ENCODE peak calls at places on chromosomes 11 and 22, in four cellular contexts. One of them, this sample, is unnamed.

GRCh38 chr11:18253222-18253621 is 4.8 kb upstream of the SAA2 start:
- DNase-seq in GM23338: no peak
- DNase-seq in PC-9: peak; percentile 81
- DNase-seq in hepatocyte: no peak
- DNase-seq in this sample: no peak

GRCh38 chr11:128525411-128526243 is 61.7 kb downstream of the ETS1 start:
- DNase-seq in GM23338: peak; percentile 54
- DNase-seq in hepatocyte: no peak
- DNase-seq in PC-9: peak; percentile 79
- DNase-seq in this sample: no peak

GRCh38 chr11:117706322-117706814 is 90.6 kb downstream of the DSCAML1 start:
- DNase-seq in PC-9: no peak
- DNase-seq in hepatocyte: no peak
- DNase-seq in GM23338: no peak
- DNase-seq in this sample: no peak

GRCh38 chr22:43749473-43749872 is 62.6 kb downstream of the EFCAB6 start:
- DNase-seq in hepatocyte: no peak
- DNase-seq in GM23338: peak; percentile 41
- DNase-seq in PC-9: no peak
- DNase-seq in this sample: no peak

GRCh38 chr11:36492724-36493304 is 17.3 kb downstream of the TRAF6 start:
- DNase-seq in GM23338: peak; percentile 73
- DNase-seq in hepatocyte: peak; percentile 59
- DNase-seq in PC-9: no peak
- DNase-seq in this sample: peak; percentile 82

GRCh38 chr11:121895919-121896318 is 220.1 kb downstream of the BLID start:
- DNase-seq in GM23338: no peak
- DNase-seq in PC-9: peak; percentile 37
- DNase-seq in hepatocyte: no peak
- DNase-seq in this sample: no peak

GRCh38 chr11:86592659-86593451 is 79.6 kb downstream of the ME3 start:
- DNase-seq in GM23338: no peak
- DNase-seq in hepatocyte: peak; percentile 93
- DNase-seq in PC-9: peak; percentile 100
- DNase-seq in this sample: peak; percentile 83

GRCh38 chr11:86484164-86484794 is 109.6 kb downstream of the CCDC81 start:
- DNase-seq in hepatocyte: peak; percentile 76
- DNase-seq in GM23338: no peak
- DNase-seq in PC-9: peak; percentile 100
- DNase-seq in this sample: no peak

GRCh38 chr11:118142809-118143208 is 9.8 kb downstream of the SCN4B start:
- DNase-seq in hepatocyte: peak; percentile 33
- DNase-seq in GM23338: no peak
- DNase-seq in PC-9: no peak
- DNase-seq in this sample: no peak

GRCh38 chr22:49964136-49964492 is 3.5 kb downstream of the PIM3 start:
- DNase-seq in GM23338: no peak
- DNase-seq in hepatocyte: no peak
- DNase-seq in PC-9: no peak
- DNase-seq in this sample: no peak

GRCh38 chr22:30694171-30694637 is 470 bp upstream of the OSBP2 start:
- DNase-seq in hepatocyte: peak; percentile 82
- DNase-seq in PC-9: peak; percentile 59
- DNase-seq in GM23338: peak; percentile 82
- DNase-seq in this sample: no peak

GRCh38 chr22:49230194-49230577 is 597.5 kb downstream of the BRD1 start:
- DNase-seq in hepatocyte: peak; percentile 46
- DNase-seq in GM23338: no peak
- DNase-seq in PC-9: no peak
- DNase-seq in this sample: peak; percentile 56

GRCh38 chr11:17399236-17399635 is 10.8 kb upstream of the KCNJ11 start:
- DNase-seq in GM23338: no peak
- DNase-seq in PC-9: no peak
- DNase-seq in hepatocyte: no peak
- DNase-seq in this sample: no peak

GRCh38 chr11:63592975-63593395 is 21.2 kb downstream of the PLAAT3 start:
- DNase-seq in PC-9: no peak
- DNase-seq in hepatocyte: no peak
- DNase-seq in GM23338: peak; percentile 60
- DNase-seq in this sample: peak; percentile 62

GRCh38 chr22:20052309-20053250 is 27.5 kb upstream of the DGCR8 start:
- DNase-seq in PC-9: no peak
- DNase-seq in hepatocyte: no peak
- DNase-seq in GM23338: no peak
- DNase-seq in this sample: no peak

GRCh38 chr11:106770489-106771100 is 247.7 kb downstream of the GUCY1A2 start:
- DNase-seq in PC-9: no peak
- DNase-seq in GM23338: no peak
- DNase-seq in hepatocyte: no peak
- DNase-seq in this sample: no peak

GRCh38 chr11:130671801-130672700 is 223.6 kb downstream of the ADAMTS15 start:
- DNase-seq in GM23338: no peak
- DNase-seq in hepatocyte: peak; percentile 88
- DNase-seq in PC-9: no peak
- DNase-seq in this sample: no peak

GRCh38 chr22:24443668-24444067 is 16.3 kb downstream of the ADORA2A start:
- DNase-seq in GM23338: no peak
- DNase-seq in hepatocyte: no peak
- DNase-seq in PC-9: no peak
- DNase-seq in this sample: peak; percentile 38

GRCh38 chr22:30628491-30628890 is 7.1 kb upstream of the SLC35E4 start:
- DNase-seq in GM23338: no peak
- DNase-seq in hepatocyte: no peak
- DNase-seq in PC-9: no peak
- DNase-seq in this sample: no peak

GRCh38 chr22:28018461-28018927 is 99.4 kb upstream of the PITPNB start:
- DNase-seq in PC-9: no peak
- DNase-seq in hepatocyte: no peak
- DNase-seq in GM23338: no peak
- DNase-seq in this sample: no peak

GRCh38 chr11:66221726-66222236 is 46.7 kb upstream of the RAB1B start:
- DNase-seq in GM23338: no peak
- DNase-seq in PC-9: no peak
- DNase-seq in hepatocyte: no peak
- DNase-seq in this sample: peak; percentile 46

GRCh38 chr11:46555269-46556054 is 38.4 kb downstream of the AMBRA1 start:
- DNase-seq in PC-9: peak; percentile 71
- DNase-seq in hepatocyte: no peak
- DNase-seq in GM23338: no peak
- DNase-seq in this sample: peak; percentile 47

GRCh38 chr22:49966716-49967332 is 6.3 kb downstream of the PIM3 start:
- DNase-seq in hepatocyte: peak; percentile 81
- DNase-seq in PC-9: no peak
- DNase-seq in GM23338: no peak
- DNase-seq in this sample: no peak

GRCh38 chr11:78212586-78213371 is 24.1 kb downstream of the USP35 start:
- DNase-seq in PC-9: no peak
- DNase-seq in hepatocyte: no peak
- DNase-seq in GM23338: no peak
- DNase-seq in this sample: no peak

GRCh38 chr22:37352481-37352880 is 70.2 kb downstream of the CYTH4 start:
- DNase-seq in hepatocyte: no peak
- DNase-seq in PC-9: no peak
- DNase-seq in GM23338: no peak
- DNase-seq in this sample: no peak

GRCh38 chr11:59556883-59557205 is 45.5 kb downstream of the OR4D9 start:
- DNase-seq in PC-9: peak; percentile 61
- DNase-seq in hepatocyte: no peak
- DNase-seq in GM23338: peak; percentile 31
- DNase-seq in this sample: peak; percentile 49

GRCh38 chr22:25177895-25178294 is 21.8 kb upstream of the CRYBB3 start:
- DNase-seq in GM23338: no peak
- DNase-seq in PC-9: no peak
- DNase-seq in hepatocyte: no peak
- DNase-seq in this sample: no peak

GRCh38 chr22:26199665-26200064 is 30.4 kb downstream of the SEZ6L start:
- DNase-seq in hepatocyte: no peak
- DNase-seq in PC-9: no peak
- DNase-seq in GM23338: peak; percentile 34
- DNase-seq in this sample: peak; percentile 51

GRCh38 chr11:43602670-43603069 is 77.9 kb upstream of the HSD17B12 start:
- DNase-seq in GM23338: no peak
- DNase-seq in PC-9: no peak
- DNase-seq in hepatocyte: no peak
- DNase-seq in this sample: no peak
- H2AFZ ChIP-seq in GM23338: peak overlapping the region; percentile 85
- H2AFZ ChIP-seq in PC-9: no peak overlapping the region
- H2AFZ ChIP-seq in hepatocyte: no peak overlapping the region
- H2AFZ ChIP-seq in this sample: no peak overlapping the region

GRCh38 chr11:64851831-64852337 is 7.4 kb upstream of the CDC42BPG start:
- DNase-seq in PC-9: no peak
- DNase-seq in hepatocyte: no peak
- DNase-seq in GM23338: no peak
- DNase-seq in this sample: peak; percentile 70

GRCh38 chr11:64854157-64854533 is 9.7 kb upstream of the CDC42BPG start:
- DNase-seq in PC-9: no peak
- DNase-seq in hepatocyte: no peak
- DNase-seq in GM23338: no peak
- DNase-seq in this sample: no peak

GRCh38 chr11:64854534-64855502 is 10.4 kb upstream of the CDC42BPG start:
- DNase-seq in GM23338: no peak
- DNase-seq in PC-9: peak; percentile 96
- DNase-seq in hepatocyte: peak; percentile 81
- DNase-seq in this sample: no peak

GRCh38 chr11:64853709-64854108 is 9.3 kb upstream of the CDC42BPG start:
- DNase-seq in GM23338: no peak
- DNase-seq in hepatocyte: no peak
- DNase-seq in PC-9: no peak
- DNase-seq in this sample: no peak

DNA sequence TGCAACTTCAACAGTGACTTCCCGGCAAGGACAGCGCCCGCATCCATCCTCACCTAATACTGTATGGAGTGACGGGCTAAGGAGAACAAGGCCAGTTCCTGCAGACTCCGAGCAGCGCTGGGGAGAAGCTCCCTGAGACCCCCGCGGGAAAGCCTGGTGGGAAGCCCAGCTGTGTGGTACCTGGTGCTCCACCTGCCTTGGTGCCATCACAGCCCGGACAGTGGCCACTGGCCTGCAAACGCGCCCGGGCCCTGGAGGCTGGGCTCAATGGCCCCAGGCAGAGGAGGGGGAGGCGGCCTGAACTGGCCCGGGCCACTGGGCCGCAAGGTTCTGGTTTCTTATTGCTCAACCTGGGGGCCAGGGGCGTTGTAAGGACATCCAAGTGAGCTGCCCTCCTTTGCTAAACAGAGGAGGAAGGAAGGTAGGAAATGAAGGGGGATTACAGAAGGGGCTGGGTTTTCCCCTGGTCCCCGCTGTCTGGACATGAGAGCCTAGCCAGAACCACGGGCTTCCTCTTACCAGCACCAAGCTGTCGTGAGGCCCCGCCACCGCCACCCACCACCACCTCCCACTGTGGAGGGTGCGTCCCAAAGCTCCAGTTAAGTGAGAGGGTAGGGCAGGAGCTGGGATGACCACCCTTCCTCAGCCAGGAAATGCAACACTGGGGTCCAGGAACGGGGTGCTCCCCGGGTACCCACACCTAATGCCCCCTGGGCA is 8.5 kb upstream of the CDC42BPG start:
- DNase-seq in GM23338: no peak
- DNase-seq in hepatocyte: no peak
- DNase-seq in PC-9: no peak
- DNase-seq in this sample: no peak
- H4K20me1 ChIP-seq in GM23338: no peaks in the 10 kb centered on the region
- H4K20me1 ChIP-seq in hepatocyte: no peaks in the 10 kb centered on the region
- H4K20me1 ChIP-seq in PC-9: no peaks in the 10 kb centered on the region
- H4K20me1 ChIP-seq in this sample: no peaks in the 10 kb centered on the region

GRCh38 chr11:110425751-110426545 is 3.8 kb upstream of the FDX1 start:
- DNase-seq in PC-9: no peak
- DNase-seq in GM23338: no peak
- DNase-seq in hepatocyte: no peak
- DNase-seq in this sample: no peak
- H2AFZ ChIP-seq in PC-9: no peak overlapping the region
- H2AFZ ChIP-seq in GM23338: no peak overlapping the region
- H2AFZ ChIP-seq in hepatocyte: no peak overlapping the region
- H2AFZ ChIP-seq in this sample: no peak overlapping the region

GRCh38 chr11:72685560-72686480 is 11.6 kb upstream of the PDE2A start:
- DNase-seq in hepatocyte: peak; percentile 47
- DNase-seq in PC-9: no peak
- DNase-seq in GM23338: no peak
- DNase-seq in this sample: no peak

GRCh38 chr11:72687326-72687725 is 13.1 kb upstream of the PDE2A start:
- DNase-seq in GM23338: no peak
- DNase-seq in hepatocyte: no peak
- DNase-seq in PC-9: no peak
- DNase-seq in this sample: no peak

GRCh38 chr11:72688929-72689328 is 14.7 kb upstream of the PDE2A start:
- DNase-seq in hepatocyte: no peak
- DNase-seq in GM23338: no peak
- DNase-seq in PC-9: no peak
- DNase-seq in this sample: no peak

GRCh38 chr11:72686639-72687215 is 12.5 kb upstream of the PDE2A start:
- DNase-seq in PC-9: no peak
- DNase-seq in GM23338: no peak
- DNase-seq in hepatocyte: no peak
- DNase-seq in this sample: no peak

DNA sequence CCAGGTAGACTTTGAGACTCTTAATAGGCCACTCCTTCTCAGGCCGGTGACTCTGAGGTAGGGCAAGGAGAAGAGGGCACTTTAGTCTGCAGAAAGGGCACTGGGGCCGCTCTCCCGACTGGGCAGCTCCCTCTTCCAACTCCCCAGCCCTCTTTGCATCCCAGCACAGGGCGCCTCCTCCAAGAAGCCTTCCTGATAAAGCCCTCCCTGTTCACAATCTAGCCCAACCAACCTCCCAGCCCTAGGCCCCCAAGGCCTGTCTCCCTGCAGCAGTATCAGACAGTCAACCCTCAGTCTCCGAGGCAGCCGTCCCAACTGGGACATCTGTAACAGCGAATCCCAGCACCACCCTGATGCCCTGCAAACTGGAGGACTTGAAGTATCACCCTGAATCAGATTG is 14.3 kb upstream of the PDE2A start:
- DNase-seq in PC-9: no peak
- DNase-seq in hepatocyte: no peak
- DNase-seq in GM23338: no peak
- DNase-seq in this sample: no peak
- H4K20me1 ChIP-seq in PC-9: peaks cover 19% of the 10 kb centered on the region
- H4K20me1 ChIP-seq in hepatocyte: no peaks in the 10 kb centered on the region
- H4K20me1 ChIP-seq in GM23338: peaks cover 1% of the 10 kb centered on the region
- H4K20me1 ChIP-seq in this sample: peaks cover 22% of the 10 kb centered on the region

DNA sequence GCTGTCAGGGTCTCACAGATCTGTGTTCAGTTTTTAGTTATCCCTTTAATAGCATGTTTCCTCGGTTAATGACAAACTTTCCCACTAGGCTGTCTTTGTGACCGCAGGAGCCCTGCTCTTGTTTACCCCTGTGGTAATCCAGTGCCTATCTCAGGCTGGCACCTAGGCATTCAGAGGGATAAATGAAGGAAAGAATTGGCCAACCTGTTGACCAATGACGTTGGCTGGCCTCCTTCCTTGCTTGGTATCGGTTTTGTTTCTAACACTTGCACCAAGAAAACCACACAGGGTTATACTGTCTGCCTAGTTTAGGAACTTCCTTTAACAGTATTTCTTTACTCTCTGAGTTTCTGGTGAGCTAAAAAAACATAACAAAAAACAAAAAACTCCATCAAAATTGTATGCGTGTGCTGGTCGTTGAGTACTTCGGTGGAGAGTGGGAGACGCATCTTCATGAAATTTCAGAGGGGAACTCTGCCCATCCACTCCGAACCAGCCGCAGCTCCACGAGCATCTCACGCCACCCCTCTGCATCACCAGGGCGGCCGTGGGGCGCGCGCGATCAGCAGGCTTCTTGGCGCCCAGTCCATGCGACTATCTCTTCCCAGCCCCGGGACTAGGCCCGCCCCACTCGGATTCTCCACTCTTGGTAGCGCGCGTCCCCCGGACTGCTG is 563 bp upstream of the ENDOD1 start:
- DNase-seq in GM23338: peak; percentile 21
- DNase-seq in hepatocyte: no peak
- DNase-seq in PC-9: no peak
- DNase-seq in this sample: no peak
- H2AFZ ChIP-seq in GM23338: peak overlapping the region; percentile 84
- H2AFZ ChIP-seq in hepatocyte: peak overlapping the region; percentile 74
- H2AFZ ChIP-seq in PC-9: peak overlapping the region; percentile 93
- H2AFZ ChIP-seq in this sample: peak overlapping the region; percentile 93

This sample was measured in Karpas-422.